ENCODE peak calls at places on chromosomes 16 and 17, in ten cellular contexts. One of them, this sample, is unnamed. For H3K36me3, the result is how much of the 10 kb centered on the place peaks cover.

GRCh38 chr17:55731586-55732250 is 9.1 kb upstream of the TMEM100 start:
- DNase-seq in MM.1S: no peak
- DNase-seq in colonic mucosa: peak
- DNase-seq in uterus: peak
- DNase-seq in SJSA1: no peak
- DNase-seq in CD8-positive, alpha-beta T cell: no peak
- DNase-seq in ovary: peak
- DNase-seq in thoracic aorta: no peak
- DNase-seq in aorta: peak
- DNase-seq in fibroblast of lung: peak
- DNase-seq in this sample: peak

GRCh38 chr17:57989011-57989345 is 924 bp upstream of the VEZF1 start:
- DNase-seq in aorta: no peak
- DNase-seq in SJSA1: no peak
- DNase-seq in uterus: no peak
- DNase-seq in fibroblast of lung: peak
- DNase-seq in thoracic aorta: no peak
- DNase-seq in colonic mucosa: peak
- DNase-seq in MM.1S: peak
- DNase-seq in ovary: no peak
- DNase-seq in CD8-positive, alpha-beta T cell: no peak
- DNase-seq in this sample: no peak

GRCh38 chr16:51818342-51818944 is 667.4 kb upstream of the SALL1 start:
- DNase-seq in SJSA1: peak
- DNase-seq in MM.1S: no peak
- DNase-seq in colonic mucosa: peak
- DNase-seq in uterus: no peak
- DNase-seq in aorta: peak
- DNase-seq in thoracic aorta: no peak
- DNase-seq in fibroblast of lung: peak
- DNase-seq in ovary: no peak
- DNase-seq in CD8-positive, alpha-beta T cell: no peak
- DNase-seq in this sample: no peak

GRCh38 chr17:10999484-10999883 is 161.6 kb upstream of the PIRT start:
- DNase-seq in thoracic aorta: no peak
- DNase-seq in colonic mucosa: no peak
- DNase-seq in MM.1S: no peak
- DNase-seq in SJSA1: no peak
- DNase-seq in fibroblast of lung: no peak
- DNase-seq in uterus: no peak
- DNase-seq in CD8-positive, alpha-beta T cell: no peak
- DNase-seq in ovary: no peak
- DNase-seq in aorta: no peak
- DNase-seq in this sample: no peak

GRCh38 chr17:9924735-9925191 is 19.7 kb upstream of the RCVRN start:
- DNase-seq in SJSA1: peak
- DNase-seq in fibroblast of lung: peak
- DNase-seq in ovary: no peak
- DNase-seq in uterus: no peak
- DNase-seq in CD8-positive, alpha-beta T cell: no peak
- DNase-seq in thoracic aorta: no peak
- DNase-seq in MM.1S: peak
- DNase-seq in aorta: no peak
- DNase-seq in colonic mucosa: no peak
- DNase-seq in this sample: no peak

GRCh38 chr16:3487521-3488410 is 7.5 kb downstream of the C16orf90 start:
- DNase-seq in ovary: no peak
- DNase-seq in MM.1S: no peak
- DNase-seq in CD8-positive, alpha-beta T cell: no peak
- DNase-seq in fibroblast of lung: no peak
- DNase-seq in SJSA1: no peak
- DNase-seq in uterus: no peak
- DNase-seq in aorta: no peak
- DNase-seq in colonic mucosa: no peak
- DNase-seq in thoracic aorta: no peak
- DNase-seq in this sample: no peak

GRCh38 chr17:700504-701094 is 14.0 kb downstream of the VPS53 start:
- DNase-seq in CD8-positive, alpha-beta T cell: no peak
- DNase-seq in thoracic aorta: no peak
- DNase-seq in SJSA1: no peak
- DNase-seq in ovary: no peak
- DNase-seq in colonic mucosa: no peak
- DNase-seq in uterus: no peak
- DNase-seq in aorta: no peak
- DNase-seq in fibroblast of lung: peak
- DNase-seq in MM.1S: peak
- DNase-seq in this sample: no peak

GRCh38 chr16:79047337-79047736 is 553.2 kb downstream of the MAF start:
- DNase-seq in SJSA1: no peak
- DNase-seq in MM.1S: peak
- DNase-seq in fibroblast of lung: no peak
- DNase-seq in aorta: no peak
- DNase-seq in thoracic aorta: no peak
- DNase-seq in uterus: no peak
- DNase-seq in ovary: no peak
- DNase-seq in CD8-positive, alpha-beta T cell: no peak
- DNase-seq in colonic mucosa: no peak
- DNase-seq in this sample: no peak

GRCh38 chr16:72428611-72429376 is 256.8 kb upstream of the PMFBP1 start:
- DNase-seq in fibroblast of lung: no peak
- DNase-seq in uterus: no peak
- DNase-seq in SJSA1: no peak
- DNase-seq in MM.1S: no peak
- DNase-seq in ovary: no peak
- DNase-seq in colonic mucosa: no peak
- DNase-seq in CD8-positive, alpha-beta T cell: no peak
- DNase-seq in aorta: no peak
- DNase-seq in thoracic aorta: no peak
- DNase-seq in this sample: no peak

GRCh38 chr17:78329263-78330059 is 30.4 kb downstream of the SOCS3 start:
- DNase-seq in MM.1S: no peak
- DNase-seq in aorta: peak
- DNase-seq in SJSA1: peak
- DNase-seq in ovary: peak
- DNase-seq in fibroblast of lung: peak
- DNase-seq in CD8-positive, alpha-beta T cell: no peak
- DNase-seq in thoracic aorta: no peak
- DNase-seq in uterus: no peak
- DNase-seq in colonic mucosa: no peak
- DNase-seq in this sample: no peak

GRCh38 chr16:4307215-4308037 is 8.4 kb upstream of the GLIS2 start:
- DNase-seq in thoracic aorta: peak
- DNase-seq in uterus: peak
- DNase-seq in CD8-positive, alpha-beta T cell: peak
- DNase-seq in MM.1S: peak
- DNase-seq in fibroblast of lung: peak
- DNase-seq in colonic mucosa: peak
- DNase-seq in SJSA1: peak
- DNase-seq in ovary: peak
- DNase-seq in aorta: peak
- DNase-seq in this sample: peak

GRCh38 chr17:12603566-12603965 is 62.1 kb upstream of the MYOCD start:
- DNase-seq in SJSA1: no peak
- DNase-seq in thoracic aorta: no peak
- DNase-seq in aorta: no peak
- DNase-seq in MM.1S: no peak
- DNase-seq in ovary: no peak
- DNase-seq in CD8-positive, alpha-beta T cell: no peak
- DNase-seq in fibroblast of lung: peak
- DNase-seq in uterus: no peak
- DNase-seq in colonic mucosa: no peak
- DNase-seq in this sample: no peak
- H3K36me3 ChIP-seq in SJSA1: under half
- H3K36me3 ChIP-seq in thoracic aorta: under half
- H3K36me3 ChIP-seq in aorta: under half
- H3K36me3 ChIP-seq in MM.1S: under half
- H3K36me3 ChIP-seq in ovary: under half
- H3K36me3 ChIP-seq in CD8-positive, alpha-beta T cell: under half
- H3K36me3 ChIP-seq in fibroblast of lung: under half
- H3K36me3 ChIP-seq in uterus: under half
- H3K36me3 ChIP-seq in colonic mucosa: under half
- H3K36me3 ChIP-seq in this sample: under half

GRCh38 chr17:3904486-3904885 is 11.6 kb upstream of the CAMKK1 start:
- DNase-seq in MM.1S: no peak
- DNase-seq in fibroblast of lung: no peak
- DNase-seq in SJSA1: no peak
- DNase-seq in CD8-positive, alpha-beta T cell: no peak
- DNase-seq in uterus: no peak
- DNase-seq in colonic mucosa: no peak
- DNase-seq in thoracic aorta: no peak
- DNase-seq in ovary: no peak
- DNase-seq in aorta: no peak
- DNase-seq in this sample: no peak
- H3K36me3 ChIP-seq in MM.1S: under half
- H3K36me3 ChIP-seq in fibroblast of lung: under half
- H3K36me3 ChIP-seq in SJSA1: under half
- H3K36me3 ChIP-seq in CD8-positive, alpha-beta T cell: under half
- H3K36me3 ChIP-seq in uterus: under half
- H3K36me3 ChIP-seq in colonic mucosa: under half
- H3K36me3 ChIP-seq in thoracic aorta: under half
- H3K36me3 ChIP-seq in ovary: under half
- H3K36me3 ChIP-seq in aorta: under half
- H3K36me3 ChIP-seq in this sample: under half

GRCh38 chr16:84059946-84060901 is 17.6 kb upstream of the SLC38A8 start:
- DNase-seq in colonic mucosa: no peak
- DNase-seq in SJSA1: no peak
- DNase-seq in uterus: no peak
- DNase-seq in ovary: no peak
- DNase-seq in thoracic aorta: no peak
- DNase-seq in aorta: no peak
- DNase-seq in MM.1S: no peak
- DNase-seq in CD8-positive, alpha-beta T cell: no peak
- DNase-seq in fibroblast of lung: no peak
- DNase-seq in this sample: no peak
- H3K36me3 ChIP-seq in colonic mucosa: under half
- H3K36me3 ChIP-seq in SJSA1: half or more
- H3K36me3 ChIP-seq in uterus: under half
- H3K36me3 ChIP-seq in ovary: under half
- H3K36me3 ChIP-seq in thoracic aorta: half or more
- H3K36me3 ChIP-seq in aorta: under half
- H3K36me3 ChIP-seq in MM.1S: under half
- H3K36me3 ChIP-seq in CD8-positive, alpha-beta T cell: half or more
- H3K36me3 ChIP-seq in fibroblast of lung: under half
- H3K36me3 ChIP-seq in this sample: under half

GRCh38 chr17:40514013-40514875 is 12.8 kb upstream of the TNS4 start:
- DNase-seq in SJSA1: no peak
- DNase-seq in fibroblast of lung: no peak
- DNase-seq in CD8-positive, alpha-beta T cell: no peak
- DNase-seq in thoracic aorta: no peak
- DNase-seq in ovary: no peak
- DNase-seq in colonic mucosa: no peak
- DNase-seq in uterus: no peak
- DNase-seq in MM.1S: no peak
- DNase-seq in aorta: no peak
- DNase-seq in this sample: no peak

GRCh38 chr17:40511136-40511535 is 9.7 kb upstream of the TNS4 start:
- DNase-seq in aorta: no peak
- DNase-seq in thoracic aorta: no peak
- DNase-seq in colonic mucosa: no peak
- DNase-seq in CD8-positive, alpha-beta T cell: no peak
- DNase-seq in ovary: no peak
- DNase-seq in fibroblast of lung: no peak
- DNase-seq in MM.1S: no peak
- DNase-seq in uterus: no peak
- DNase-seq in SJSA1: no peak
- DNase-seq in this sample: no peak

GRCh38 chr17:40511667-40512221 is 10.3 kb upstream of the TNS4 start:
- DNase-seq in fibroblast of lung: no peak
- DNase-seq in colonic mucosa: no peak
- DNase-seq in SJSA1: no peak
- DNase-seq in thoracic aorta: no peak
- DNase-seq in ovary: no peak
- DNase-seq in uterus: no peak
- DNase-seq in aorta: no peak
- DNase-seq in CD8-positive, alpha-beta T cell: no peak
- DNase-seq in MM.1S: no peak
- DNase-seq in this sample: no peak

GRCh38 chr17:40509626-40510327 is 8.4 kb upstream of the TNS4 start:
- DNase-seq in CD8-positive, alpha-beta T cell: no peak
- DNase-seq in colonic mucosa: no peak
- DNase-seq in MM.1S: no peak
- DNase-seq in aorta: no peak
- DNase-seq in ovary: no peak
- DNase-seq in fibroblast of lung: no peak
- DNase-seq in thoracic aorta: no peak
- DNase-seq in SJSA1: no peak
- DNase-seq in uterus: no peak
- DNase-seq in this sample: no peak

GRCh38 chr17:40510328-40510648 is 8.9 kb upstream of the TNS4 start:
- DNase-seq in thoracic aorta: no peak
- DNase-seq in colonic mucosa: no peak
- DNase-seq in MM.1S: no peak
- DNase-seq in fibroblast of lung: no peak
- DNase-seq in uterus: peak
- DNase-seq in CD8-positive, alpha-beta T cell: no peak
- DNase-seq in ovary: no peak
- DNase-seq in SJSA1: no peak
- DNase-seq in aorta: no peak
- DNase-seq in this sample: peak
- H3K36me3 ChIP-seq in thoracic aorta: under half
- H3K36me3 ChIP-seq in colonic mucosa: under half
- H3K36me3 ChIP-seq in MM.1S: under half
- H3K36me3 ChIP-seq in fibroblast of lung: under half
- H3K36me3 ChIP-seq in uterus: under half
- H3K36me3 ChIP-seq in CD8-positive, alpha-beta T cell: under half
- H3K36me3 ChIP-seq in ovary: under half
- H3K36me3 ChIP-seq in SJSA1: under half
- H3K36me3 ChIP-seq in aorta: under half
- H3K36me3 ChIP-seq in this sample: under half

GRCh38 chr17:43825567-43825966 is 7.4 kb downstream of the MPP3 start:
- DNase-seq in aorta: no peak
- DNase-seq in uterus: no peak
- DNase-seq in colonic mucosa: no peak
- DNase-seq in CD8-positive, alpha-beta T cell: no peak
- DNase-seq in SJSA1: no peak
- DNase-seq in ovary: no peak
- DNase-seq in thoracic aorta: no peak
- DNase-seq in MM.1S: no peak
- DNase-seq in fibroblast of lung: no peak
- DNase-seq in this sample: no peak
- H3K36me3 ChIP-seq in aorta: under half
- H3K36me3 ChIP-seq in uterus: under half
- H3K36me3 ChIP-seq in colonic mucosa: under half
- H3K36me3 ChIP-seq in CD8-positive, alpha-beta T cell: under half
- H3K36me3 ChIP-seq in SJSA1: under half
- H3K36me3 ChIP-seq in ovary: under half
- H3K36me3 ChIP-seq in thoracic aorta: under half
- H3K36me3 ChIP-seq in MM.1S: under half
- H3K36me3 ChIP-seq in fibroblast of lung: under half
- H3K36me3 ChIP-seq in this sample: under half